ENCODE peak calls at places on chromosomes 2 and 18, in nine cellular contexts. One of them, this sample, is unnamed.

GRCh38 chr2:62569907-62570793 is 64.2 kb upstream of the TMEM17 start:
- DNase-seq in lung: no peak
- DNase-seq in foreskin fibroblast: no peak
- DNase-seq in epithelial cell of esophagus: no peak
- DNase-seq in fibroblast of lung: no peak
- DNase-seq in body of pancreas: peak; percentile 84
- DNase-seq in suprapubic skin: no peak
- DNase-seq in neural progenitor cell: peak; percentile 24
- DNase-seq in PC-9: no peak
- DNase-seq in this sample: no peak

GRCh38 chr2:177460973-177461585 is 68.5 kb downstream of the AGPS start:
- DNase-seq in lung: no peak
- DNase-seq in foreskin fibroblast: no peak
- DNase-seq in epithelial cell of esophagus: no peak
- DNase-seq in fibroblast of lung: no peak
- DNase-seq in body of pancreas: no peak
- DNase-seq in suprapubic skin: no peak
- DNase-seq in neural progenitor cell: no peak
- DNase-seq in PC-9: no peak
- DNase-seq in this sample: no peak

GRCh38 chr2:173282795-173283545 is 71.7 kb upstream of the CDCA7 start:
- DNase-seq in lung: no peak
- DNase-seq in foreskin fibroblast: no peak
- DNase-seq in epithelial cell of esophagus: peak; percentile 70
- DNase-seq in fibroblast of lung: no peak
- DNase-seq in body of pancreas: no peak
- DNase-seq in suprapubic skin: no peak
- DNase-seq in neural progenitor cell: no peak
- DNase-seq in PC-9: no peak
- DNase-seq in this sample: no peak

GRCh38 chr18:38867680-38868079 is 1302.1 kb upstream of the CELF4 start:
- DNase-seq in lung: no peak
- DNase-seq in foreskin fibroblast: no peak
- DNase-seq in epithelial cell of esophagus: no peak
- DNase-seq in fibroblast of lung: no peak
- DNase-seq in body of pancreas: no peak
- DNase-seq in suprapubic skin: no peak
- DNase-seq in neural progenitor cell: no peak
- DNase-seq in PC-9: no peak
- DNase-seq in this sample: no peak

GRCh38 chr18:23634692-23635091 is 28.0 kb downstream of the ANKRD29 start:
- DNase-seq in lung: no peak
- DNase-seq in foreskin fibroblast: no peak
- DNase-seq in epithelial cell of esophagus: no peak
- DNase-seq in fibroblast of lung: no peak
- DNase-seq in body of pancreas: no peak
- DNase-seq in suprapubic skin: no peak
- DNase-seq in neural progenitor cell: no peak
- DNase-seq in PC-9: no peak
- DNase-seq in this sample: no peak

GRCh38 chr2:204274991-204275390 is 270.3 kb upstream of the PARD3B start:
- DNase-seq in lung: no peak
- DNase-seq in foreskin fibroblast: no peak
- DNase-seq in epithelial cell of esophagus: no peak
- DNase-seq in fibroblast of lung: no peak
- DNase-seq in body of pancreas: no peak
- DNase-seq in suprapubic skin: no peak
- DNase-seq in neural progenitor cell: no peak
- DNase-seq in PC-9: no peak
- DNase-seq in this sample: no peak

GRCh38 chr2:112251211-112251721 is 3.6 kb downstream of the ZC3H8 start:
- DNase-seq in lung: no peak
- DNase-seq in foreskin fibroblast: peak; percentile 26
- DNase-seq in epithelial cell of esophagus: no peak
- DNase-seq in fibroblast of lung: peak; percentile 28
- DNase-seq in body of pancreas: no peak
- DNase-seq in suprapubic skin: no peak
- DNase-seq in neural progenitor cell: no peak
- DNase-seq in PC-9: no peak
- DNase-seq in this sample: no peak

GRCh38 chr18:74796928-74797576 is 199.4 kb downstream of the ZNF407 start:
- DNase-seq in lung: no peak
- DNase-seq in foreskin fibroblast: peak; percentile 74
- DNase-seq in epithelial cell of esophagus: peak; percentile 58
- DNase-seq in fibroblast of lung: peak; percentile 86
- DNase-seq in body of pancreas: no peak
- DNase-seq in suprapubic skin: no peak
- DNase-seq in neural progenitor cell: no peak
- DNase-seq in PC-9: no peak
- DNase-seq in this sample: no peak

GRCh38 chr18:13273800-13274199 is 55.2 kb downstream of the LDLRAD4 start:
- DNase-seq in lung: no peak
- DNase-seq in foreskin fibroblast: no peak
- DNase-seq in epithelial cell of esophagus: no peak
- DNase-seq in fibroblast of lung: no peak
- DNase-seq in body of pancreas: no peak
- DNase-seq in suprapubic skin: no peak
- DNase-seq in neural progenitor cell: no peak
- DNase-seq in PC-9: no peak
- DNase-seq in this sample: no peak

GRCh38 chr18:70397259-70397925 is 108.5 kb downstream of the SOCS6 start:
- DNase-seq in lung: no peak
- DNase-seq in foreskin fibroblast: peak; percentile 74
- DNase-seq in epithelial cell of esophagus: peak; percentile 53
- DNase-seq in fibroblast of lung: peak; percentile 33
- DNase-seq in body of pancreas: no peak
- DNase-seq in suprapubic skin: no peak
- DNase-seq in neural progenitor cell: no peak
- DNase-seq in PC-9: no peak
- DNase-seq in this sample: no peak

GRCh38 chr18:7524786-7525185 is 42.3 kb upstream of the PTPRM start:
- DNase-seq in lung: no peak
- DNase-seq in foreskin fibroblast: no peak
- DNase-seq in epithelial cell of esophagus: no peak
- DNase-seq in fibroblast of lung: no peak
- DNase-seq in body of pancreas: peak; percentile 9
- DNase-seq in suprapubic skin: no peak
- DNase-seq in neural progenitor cell: no peak
- DNase-seq in PC-9: no peak
- DNase-seq in this sample: no peak

GRCh38 chr2:20570249-20570648 is 80.6 kb downstream of the HS1BP3 start:
- DNase-seq in lung: no peak
- DNase-seq in foreskin fibroblast: no peak
- DNase-seq in epithelial cell of esophagus: no peak
- DNase-seq in fibroblast of lung: no peak
- DNase-seq in body of pancreas: no peak
- DNase-seq in suprapubic skin: no peak
- DNase-seq in neural progenitor cell: no peak
- DNase-seq in PC-9: no peak
- DNase-seq in this sample: no peak

GRCh38 chr2:112679484-112679883 is 33.7 kb downstream of the SLC20A1 start:
- DNase-seq in lung: no peak
- DNase-seq in foreskin fibroblast: peak; percentile 62
- DNase-seq in epithelial cell of esophagus: peak; percentile 84
- DNase-seq in fibroblast of lung: peak; percentile 43
- DNase-seq in body of pancreas: no peak
- DNase-seq in suprapubic skin: no peak
- DNase-seq in neural progenitor cell: no peak
- DNase-seq in PC-9: no peak
- DNase-seq in this sample: peak; percentile 15

GRCh38 chr2:15965564-15966019 is 25.2 kb downstream of the MYCN start:
- DNase-seq in lung: no peak
- DNase-seq in foreskin fibroblast: no peak
- DNase-seq in epithelial cell of esophagus: no peak
- DNase-seq in fibroblast of lung: no peak
- DNase-seq in body of pancreas: no peak
- DNase-seq in suprapubic skin: no peak
- DNase-seq in neural progenitor cell: peak; percentile 95
- DNase-seq in PC-9: no peak
- DNase-seq in this sample: no peak

GRCh38 chr18:58287626-58288289 is 243.7 kb downstream of the NEDD4L start:
- DNase-seq in lung: no peak
- DNase-seq in foreskin fibroblast: no peak
- DNase-seq in epithelial cell of esophagus: no peak
- DNase-seq in fibroblast of lung: peak; percentile 28
- DNase-seq in body of pancreas: peak; percentile 46
- DNase-seq in suprapubic skin: no peak
- DNase-seq in neural progenitor cell: peak; percentile 17
- DNase-seq in PC-9: no peak
- DNase-seq in this sample: no peak
- H3K4me3 ChIP-seq in lung: no peak overlapping the region
- H3K4me3 ChIP-seq in foreskin fibroblast: no peak overlapping the region
- H3K4me3 ChIP-seq in epithelial cell of esophagus: no peak overlapping the region
- H3K4me3 ChIP-seq in fibroblast of lung: no peak overlapping the region
- H3K4me3 ChIP-seq in body of pancreas: no peak overlapping the region
- H3K4me3 ChIP-seq in suprapubic skin: no peak overlapping the region
- H3K4me3 ChIP-seq in neural progenitor cell: no peak overlapping the region
- H3K4me3 ChIP-seq in PC-9: no peak overlapping the region
- H3K4me3 ChIP-seq in this sample: no peak overlapping the region

GRCh38 chr2:233026211-233026813 is 6.2 kb upstream of the NEU2 start:
- DNase-seq in lung: no peak
- DNase-seq in foreskin fibroblast: peak; percentile 79
- DNase-seq in epithelial cell of esophagus: peak; percentile 81
- DNase-seq in fibroblast of lung: peak; percentile 88
- DNase-seq in body of pancreas: no peak
- DNase-seq in suprapubic skin: no peak
- DNase-seq in neural progenitor cell: no peak
- DNase-seq in PC-9: peak; percentile 97
- DNase-seq in this sample: no peak
- TF ChIP-seq CTCF in lung: no peak
- TF ChIP-seq CTCF in foreskin fibroblast: no peak
- TF ChIP-seq CTCF in epithelial cell of esophagus: no peak
- TF ChIP-seq CTCF in fibroblast of lung: no peak
- TF ChIP-seq CTCF in body of pancreas: no peak
- TF ChIP-seq CTCF in suprapubic skin: no peak
- TF ChIP-seq CTCF in neural progenitor cell: no peak
- TF ChIP-seq CTCF in PC-9: peak; percentile 51
- TF ChIP-seq CTCF in this sample: no peak

DNA sequence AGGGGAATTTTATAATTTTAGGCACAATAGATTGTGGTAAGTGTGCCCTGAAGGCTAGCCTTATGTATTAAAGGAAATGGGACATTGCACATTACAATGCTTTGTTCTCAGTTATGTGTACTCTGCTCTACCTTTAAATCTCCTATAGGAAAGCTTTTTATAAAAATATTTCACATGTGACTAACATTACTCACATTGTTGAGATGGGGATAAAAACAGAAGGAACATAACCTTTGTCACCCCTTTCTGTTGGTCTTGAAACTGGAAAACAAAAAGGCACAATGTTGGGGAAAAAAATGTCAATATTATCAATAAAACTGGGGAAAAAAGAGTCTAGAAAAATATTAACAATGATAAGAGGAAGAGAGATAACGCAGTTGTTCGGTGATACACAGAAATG is 17.3 kb upstream of the STAT1 start:
- DNase-seq in lung: no peak
- DNase-seq in foreskin fibroblast: no peak
- DNase-seq in epithelial cell of esophagus: no peak
- DNase-seq in fibroblast of lung: no peak
- DNase-seq in body of pancreas: no peak
- DNase-seq in suprapubic skin: no peak
- DNase-seq in neural progenitor cell: no peak
- DNase-seq in PC-9: no peak
- DNase-seq in this sample: no peak
- H3K4me3 ChIP-seq in lung: no peak overlapping the region
- H3K4me3 ChIP-seq in foreskin fibroblast: no peak overlapping the region
- H3K4me3 ChIP-seq in epithelial cell of esophagus: no peak overlapping the region
- H3K4me3 ChIP-seq in fibroblast of lung: no peak overlapping the region
- H3K4me3 ChIP-seq in body of pancreas: no peak overlapping the region
- H3K4me3 ChIP-seq in suprapubic skin: no peak overlapping the region
- H3K4me3 ChIP-seq in neural progenitor cell: no peak overlapping the region
- H3K4me3 ChIP-seq in PC-9: no peak overlapping the region
- H3K4me3 ChIP-seq in this sample: no peak overlapping the region

GRCh38 chr2:135532581-135532980 is 1.3 kb downstream of the R3HDM1 start:
- DNase-seq in lung: no peak
- DNase-seq in foreskin fibroblast: peak; percentile 9
- DNase-seq in epithelial cell of esophagus: no peak
- DNase-seq in fibroblast of lung: peak; percentile 4
- DNase-seq in body of pancreas: no peak
- DNase-seq in suprapubic skin: no peak
- DNase-seq in neural progenitor cell: no peak
- DNase-seq in PC-9: no peak
- DNase-seq in this sample: no peak

GRCh38 chr2:135525786-135526185 is 5.2 kb downstream of the ZRANB3 start:
- DNase-seq in lung: no peak
- DNase-seq in foreskin fibroblast: no peak
- DNase-seq in epithelial cell of esophagus: no peak
- DNase-seq in fibroblast of lung: no peak
- DNase-seq in body of pancreas: no peak
- DNase-seq in suprapubic skin: no peak
- DNase-seq in neural progenitor cell: no peak
- DNase-seq in PC-9: no peak
- DNase-seq in this sample: no peak

GRCh38 chr2:135530313-135531230 is at the start of gene ZRANB3:
- DNase-seq in lung: peak; percentile 96
- DNase-seq in foreskin fibroblast: peak; percentile 98
- DNase-seq in epithelial cell of esophagus: peak; percentile 99
- DNase-seq in fibroblast of lung: peak; percentile 98
- DNase-seq in body of pancreas: peak; percentile 98
- DNase-seq in suprapubic skin: peak; percentile 95
- DNase-seq in neural progenitor cell: peak; percentile 98
- DNase-seq in PC-9: peak; percentile 96
- DNase-seq in this sample: peak; percentile 97

GRCh38 chr2:135528006-135528405 is 3.0 kb downstream of the ZRANB3 start:
- DNase-seq in lung: no peak
- DNase-seq in foreskin fibroblast: no peak
- DNase-seq in epithelial cell of esophagus: no peak
- DNase-seq in fibroblast of lung: no peak
- DNase-seq in body of pancreas: no peak
- DNase-seq in suprapubic skin: no peak
- DNase-seq in neural progenitor cell: no peak
- DNase-seq in PC-9: no peak
- DNase-seq in this sample: no peak

DNA sequence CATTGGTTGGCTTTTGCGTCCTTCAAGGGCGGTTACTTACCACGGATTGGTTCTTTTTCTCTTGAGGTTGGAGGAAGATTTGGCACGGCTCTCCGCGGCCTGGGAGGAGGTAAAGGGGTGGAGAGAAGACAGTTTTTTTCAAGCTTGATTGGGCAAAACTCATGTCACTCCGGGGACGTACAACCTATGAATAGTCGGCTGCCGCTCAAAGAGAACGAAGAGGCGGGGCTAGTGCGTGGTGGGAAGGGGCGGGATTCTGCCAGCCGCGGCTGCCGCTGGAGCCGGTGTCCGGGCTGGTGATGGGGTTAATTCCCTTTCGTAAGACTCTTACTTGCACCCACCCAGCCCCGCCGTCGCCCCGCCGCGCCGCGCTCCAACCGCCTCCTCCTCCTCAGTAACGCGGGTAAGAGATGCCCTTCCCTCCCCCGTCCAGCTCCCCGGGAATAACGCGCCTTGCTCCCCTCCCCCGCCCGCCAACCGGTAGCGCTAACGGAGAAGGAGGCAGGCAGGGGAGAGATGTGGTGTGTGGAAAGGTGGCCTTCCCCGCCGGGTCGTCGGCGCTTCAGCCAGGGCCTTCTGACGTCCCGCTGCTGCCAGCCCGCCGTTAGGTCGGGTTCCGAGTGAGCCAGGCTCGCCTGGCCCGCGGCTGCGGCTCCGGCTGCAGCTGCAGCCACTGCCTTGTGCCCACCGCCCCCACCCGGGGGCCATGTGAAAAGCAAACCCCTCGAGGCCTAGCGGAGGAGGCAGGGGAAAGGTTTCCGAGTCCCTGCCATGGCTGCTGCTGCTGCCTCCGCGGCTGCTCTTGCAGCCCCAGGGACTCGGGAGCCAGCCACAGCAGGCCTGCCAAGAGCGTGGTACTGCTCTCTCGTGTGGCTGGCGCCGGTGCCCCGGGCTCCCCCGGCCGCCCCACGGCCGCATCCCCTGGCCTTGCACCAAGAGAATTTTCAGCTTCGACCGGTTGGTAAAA is at the start of gene R3HDM1:
- DNase-seq in lung: peak; percentile 99
- DNase-seq in foreskin fibroblast: peak; percentile 100
- DNase-seq in epithelial cell of esophagus: peak; percentile 100
- DNase-seq in fibroblast of lung: peak; percentile 100
- DNase-seq in body of pancreas: peak; percentile 100
- DNase-seq in suprapubic skin: peak; percentile 99
- DNase-seq in neural progenitor cell: peak; percentile 99
- DNase-seq in PC-9: peak; percentile 98
- DNase-seq in this sample: peak; percentile 100
- TF ChIP-seq CTCF in lung: no peak
- TF ChIP-seq CTCF in foreskin fibroblast: no peak
- TF ChIP-seq CTCF in epithelial cell of esophagus: no peak
- TF ChIP-seq CTCF in fibroblast of lung: no peak
- TF ChIP-seq CTCF in body of pancreas: no peak
- TF ChIP-seq CTCF in suprapubic skin: no peak
- TF ChIP-seq CTCF in neural progenitor cell: peak; percentile 36
- TF ChIP-seq CTCF in PC-9: no peak
- TF ChIP-seq CTCF in this sample: no peak

This sample was measured in LNCaP clone FGC.